ENCODE peak calls at places on chromosomes 6 and 20, in ten cellular contexts. R is endothelial cell; Z is endodermal cell; C is glutamatergic neuron; M is MCF 10A; D is RWPE1; E is CD4-positive, alpha-beta T cell; L is AG04449; V is neural crest cell; O is HFF-Myc. J is an unnamed sample.

GRCh38 chr6:134892362-134892761 is 57.5 kb downstream of the ALDH8A1 start:
- DNase-seq in E (no peak), V (no peak), O (no peak), L (no peak), C (no peak), D (no peak), Z (no peak), M (no peak), R (no peak), J (no peak)

GRCh38 chr20:32980131-32980941 is 23.9 kb downstream of the SUN5 start:
- DNase-seq in E (no peak), M (no peak), V (peak), R (no peak), L (no peak), O (no peak), Z (no peak), C (peak), D (no peak), J (no peak)

GRCh38 chr20:34781250-34781649 is 44.2 kb downstream of the NCOA6 start:
- DNase-seq in R (no peak), O (no peak), L (no peak), C (no peak), M (no peak), V (no peak), Z (no peak), E (no peak), D (no peak), J (no peak)

GRCh38 chr6:153484056-153484455 is 353.0 kb upstream of the RGS17 start:
- DNase-seq in C (no peak), Z (no peak), M (no peak), D (peak), R (no peak), L (no peak), V (no peak), O (no peak), E (no peak), J (no peak)

GRCh38 chr6:165615629-165616028 is 47.4 kb downstream of the PDE10A start:
- DNase-seq in C (no peak), Z (no peak), D (no peak), O (no peak), R (no peak), M (no peak), V (no peak), L (no peak), E (no peak), J (no peak)

GRCh38 chr20:64001607-64002011 is 20.7 kb downstream of the PRPF6 start:
- DNase-seq in L (no peak), R (no peak), V (no peak), C (no peak), D (no peak), Z (no peak), O (no peak), E (no peak), M (peak), J (no peak)

GRCh38 chr6:108707328-108707976 is 140.8 kb upstream of the ARMC2 start:
- DNase-seq in Z (no peak), D (no peak), O (no peak), R (no peak), V (no peak), L (no peak), M (no peak), C (no peak), E (no peak), J (no peak)

GRCh38 chr20:8421981-8422380 is 289.9 kb downstream of the PLCB1 start:
- DNase-seq in E (no peak), C (no peak), V (no peak), L (no peak), D (no peak), Z (no peak), M (no peak), R (no peak), O (no peak), J (no peak)

GRCh38 chr6:130293800-130294199 is 71.0 kb upstream of the SAMD3 start:
- DNase-seq in Z (peak), D (peak), L (peak), O (peak), M (peak), V (peak), C (peak), R (peak), E (no peak), J (no peak)

GRCh38 chr20:25090492-25091429 is 8.8 kb upstream of the VSX1 start:
- DNase-seq in R (no peak), C (no peak), V (no peak), D (no peak), Z (no peak), O (no peak), L (no peak), E (peak), M (no peak), J (no peak)

GRCh38 chr6:152244998-152245630 is 392.0 kb downstream of the SYNE1 start:
- DNase-seq in V (no peak), L (no peak), R (no peak), C (no peak), M (no peak), O (no peak), D (no peak), E (no peak), Z (no peak), J (no peak)

GRCh38 chr6:127972815-127973214 is 72.0 kb upstream of the THEMIS start:
- DNase-seq in D (no peak), C (no peak), L (no peak), R (no peak), Z (no peak), V (no peak), E (no peak), O (no peak), M (no peak), J (no peak)

GRCh38 chr6:34243901-34244884 is 4.6 kb downstream of the SMIM29 start:
- DNase-seq in L (no peak), E (no peak), M (peak), R (no peak), Z (peak), O (peak), D (peak), V (no peak), C (peak), J (no peak)

GRCh38 chr20:41050361-41051019 is 21.9 kb downstream of the TOP1 start:
- DNase-seq in Z (no peak), V (no peak), C (no peak), O (no peak), R (no peak), L (peak), E (no peak), M (no peak), D (no peak), J (no peak)

GRCh38 chr6:32153835-32154513 is at the start of gene PPT2:
- DNase-seq in C (peak), V (peak), M (peak), R (peak), Z (peak), E (peak), D (peak), O (peak), L (peak), J (peak)

GRCh38 chr6:131073577-131073976 is 10.5 kb upstream of the EPB41L2 start:
- DNase-seq in E (no peak), M (no peak), D (no peak), V (no peak), R (no peak), Z (no peak), O (no peak), C (no peak), L (no peak), J (no peak)

GRCh38 chr6:142416179-142416578 is 114.4 kb downstream of the ADGRG6 start:
- DNase-seq in M (peak), V (no peak), E (no peak), Z (no peak), L (peak), R (no peak), C (no peak), D (peak), O (peak), J (no peak)

GRCh38 chr6:166466178-166467122 is 83.7 kb upstream of the MPC1 start:
- DNase-seq in Z (no peak), C (peak), D (peak), L (peak), O (peak), M (no peak), V (no peak), R (no peak), E (no peak), J (no peak)

GRCh38 chr6:75208564-75209431 is 2.9 kb upstream of the COL12A1 start:
- DNase-seq in E (peak), D (peak), C (peak), Z (peak), L (no peak), O (no peak), M (peak), V (peak), R (peak), J (peak)

GRCh38 chr6:154868143-154868594 is 126.9 kb upstream of the TIAM2 start:
- DNase-seq in V (no peak), L (no peak), M (peak), Z (no peak), O (peak), C (no peak), D (peak), R (no peak), E (no peak), J (no peak)

GRCh38 chr6:24721461-24722215 is 2.7 kb upstream of the C6orf62 start:
- DNase-seq in D (no peak), L (peak), O (no peak), C (no peak), E (no peak), V (no peak), R (no peak), M (no peak), Z (no peak), J (no peak)

GRCh38 chr6:24718449-24719124 is 367 bp downstream of the C6orf62 start:
- DNase-seq in O (no peak), E (no peak), D (no peak), M (peak), Z (no peak), R (no peak), V (no peak), C (no peak), L (no peak), J (no peak)

GRCh38 chr6:24720604-24721460 is 1.9 kb upstream of the C6orf62 start:
- DNase-seq in O (peak), L (peak), R (peak), V (peak), M (peak), Z (peak), E (peak), C (peak), D (peak), J (peak)

GRCh38 chr6:24719125-24719931 is at the start of gene C6orf62:
- DNase-seq in O (no peak), M (peak), R (peak), L (no peak), V (no peak), D (peak), Z (peak), E (peak), C (peak), J (no peak)

GRCh38 chr6:24720131-24720603 is 1.2 kb upstream of the C6orf62 start:
- DNase-seq in D (peak), M (peak), L (no peak), V (peak), Z (peak), O (no peak), E (peak), R (peak), C (peak), J (peak)
- TF ChIP-seq CTCF in D (no peak), M (no peak), L (no peak), V (no peak), Z (no peak), O (no peak), E (no peak), R (no peak), C (no peak), J (no peak)

GRCh38 chr6:39128832-39129231 is 13.8 kb upstream of the SAYSD1 start:
- DNase-seq in L (no peak), E (no peak), Z (no peak), R (no peak), M (no peak), D (no peak), C (no peak), O (no peak), V (no peak), J (no peak)
- TF ChIP-seq CTCF in L (no peak), E (no peak), Z (no peak), R (no peak), M (no peak), D (no peak), C (no peak), O (no peak), V (no peak), J (no peak)

GRCh38 chr20:23180451-23180921 is 94.4 kb upstream of the CD93 start:
- DNase-seq in E (no peak), M (no peak), O (no peak), R (no peak), D (no peak), V (no peak), Z (no peak), L (no peak), C (no peak), J (no peak)

GRCh38 chr20:23174821-23175220 is 88.7 kb upstream of the CD93 start:
- DNase-seq in D (no peak), Z (no peak), V (no peak), E (no peak), L (no peak), R (no peak), O (no peak), C (no peak), M (no peak), J (no peak)

GRCh38 chr20:23179766-23180403 is 93.8 kb upstream of the CD93 start:
- DNase-seq in R (no peak), V (no peak), Z (no peak), D (no peak), O (no peak), C (no peak), E (no peak), M (no peak), L (no peak), J (no peak)

GRCh38 chr20:23178806-23179205 is 92.7 kb upstream of the CD93 start:
- DNase-seq in Z (peak), V (no peak), D (no peak), M (no peak), E (no peak), O (no peak), R (peak), L (no peak), C (no peak), J (no peak)
- TF ChIP-seq CTCF in Z (peak), V (no peak), D (no peak), M (no peak), E (no peak), O (peak), R (peak), L (no peak), C (no peak), J (no peak)

DNA sequence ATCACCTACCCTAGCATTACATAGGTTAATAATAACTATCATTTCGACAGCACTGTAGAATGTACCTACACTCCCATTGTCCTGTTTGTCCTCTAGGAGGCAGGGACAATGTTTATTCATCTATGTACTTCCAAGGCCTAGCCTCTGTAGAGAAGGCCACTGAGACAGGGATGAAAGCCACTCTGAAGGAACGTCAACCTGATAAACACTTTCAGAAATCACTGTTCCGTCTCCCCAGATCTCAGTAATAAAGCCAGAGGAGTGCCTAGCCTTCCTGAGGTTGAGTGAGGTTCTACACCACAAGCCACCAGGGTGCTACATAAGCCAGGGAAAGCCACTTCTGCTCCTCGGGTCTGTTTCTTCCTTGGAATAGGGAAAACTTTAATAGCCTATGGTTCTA is 44.8 kb downstream of the POPDC3 start:
- DNase-seq in V (no peak), R (no peak), O (no peak), D (no peak), M (peak), C (no peak), L (no peak), E (no peak), Z (peak), J (no peak)
- TF ChIP-seq CTCF in V (peak), R (no peak), O (no peak), D (no peak), M (peak), C (no peak), L (peak), E (no peak), Z (peak), J (peak)

GRCh38 chr20:6178537-6178936 is 55.7 kb upstream of the FERMT1 start:
- DNase-seq in V (peak), R (peak), M (peak), O (no peak), D (peak), L (no peak), E (no peak), Z (no peak), C (no peak), J (no peak)
- TF ChIP-seq CTCF in V (peak), R (peak), M (peak), O (peak), D (peak), L (peak), E (no peak), Z (peak), C (peak), J (peak)

DNA sequence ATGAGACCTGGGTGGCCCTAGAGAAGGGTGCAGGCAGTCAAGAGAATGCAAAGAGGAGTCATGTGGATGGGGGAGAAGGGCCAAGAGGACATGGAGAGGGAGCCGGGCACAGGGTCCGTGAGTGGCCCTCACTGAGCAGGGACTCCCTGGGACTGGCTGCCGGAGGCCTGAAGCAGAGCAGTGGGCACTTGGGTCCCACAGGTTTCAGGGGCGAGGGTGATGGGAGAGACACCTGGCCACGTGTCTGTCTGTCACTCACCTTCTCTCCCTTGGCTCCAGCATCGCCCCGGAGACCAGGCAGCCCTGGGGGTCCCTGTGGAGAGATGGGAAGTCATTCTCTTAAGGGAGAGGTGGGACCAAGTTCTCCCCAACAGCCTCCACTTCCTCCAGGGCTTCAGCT is 25.5 kb downstream of the COL11A2 start:
- DNase-seq in D (no peak), R (no peak), C (no peak), V (no peak), L (no peak), M (no peak), Z (no peak), O (no peak), E (no peak), J (no peak)
- TF ChIP-seq CTCF in D (no peak), R (no peak), C (no peak), V (no peak), L (no peak), M (no peak), Z (no peak), O (no peak), E (no peak), J (no peak)

GRCh38 chr6:30238178-30238795 is 25.1 kb upstream of the TRIM26 start:
- DNase-seq in M (peak), V (no peak), D (no peak), R (no peak), C (no peak), Z (peak), O (no peak), L (no peak), E (peak), J (no peak)
- TF ChIP-seq CTCF in M (peak), V (peak), D (no peak), R (no peak), C (no peak), Z (peak), O (peak), L (peak), E (peak), J (peak)

DNA sequence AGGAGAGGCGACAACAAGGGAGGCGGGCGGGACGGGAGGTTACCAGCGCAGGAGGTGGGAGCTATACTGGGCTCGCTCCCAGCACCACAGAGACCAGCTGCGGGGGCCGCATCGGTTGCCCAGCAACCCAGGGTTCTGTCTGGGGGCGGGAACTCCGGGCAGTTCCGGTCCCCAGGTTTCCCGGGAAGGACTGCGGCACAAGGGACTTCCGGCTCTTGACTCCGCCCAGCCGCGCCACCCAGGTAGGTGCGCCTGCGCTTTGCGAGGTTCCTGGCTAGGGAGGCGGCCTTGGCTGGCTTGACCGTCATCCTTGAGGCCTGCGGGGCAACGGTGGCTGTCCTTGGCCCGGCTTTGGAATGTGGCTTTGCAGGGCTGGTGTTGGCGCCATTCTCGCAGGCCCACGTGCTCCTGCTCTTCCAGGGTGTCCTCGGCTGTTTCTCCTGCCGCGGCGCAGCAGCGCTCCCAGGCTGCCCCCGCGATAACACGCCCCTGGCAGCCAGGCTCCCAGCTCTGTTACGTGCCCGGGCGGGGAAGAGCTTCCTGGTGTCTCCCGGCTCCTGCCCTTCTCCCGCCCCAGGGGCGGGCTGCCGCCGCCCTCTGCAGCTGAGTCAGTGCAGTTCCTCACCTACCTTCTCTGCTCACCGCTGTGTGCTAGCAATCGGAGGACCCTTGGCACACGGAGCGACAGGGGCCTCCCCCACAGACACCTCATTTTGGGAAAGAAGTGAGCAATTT is at the start of gene RSPH3:
- DNase-seq in R (peak), L (peak), C (peak), Z (peak), M (peak), V (peak), D (peak), O (peak), E (peak), J (peak)
- TF ChIP-seq CTCF in R (no peak), L (peak), C (no peak), Z (peak), M (no peak), V (no peak), D (peak), O (peak), E (no peak), J (peak)

DNA sequence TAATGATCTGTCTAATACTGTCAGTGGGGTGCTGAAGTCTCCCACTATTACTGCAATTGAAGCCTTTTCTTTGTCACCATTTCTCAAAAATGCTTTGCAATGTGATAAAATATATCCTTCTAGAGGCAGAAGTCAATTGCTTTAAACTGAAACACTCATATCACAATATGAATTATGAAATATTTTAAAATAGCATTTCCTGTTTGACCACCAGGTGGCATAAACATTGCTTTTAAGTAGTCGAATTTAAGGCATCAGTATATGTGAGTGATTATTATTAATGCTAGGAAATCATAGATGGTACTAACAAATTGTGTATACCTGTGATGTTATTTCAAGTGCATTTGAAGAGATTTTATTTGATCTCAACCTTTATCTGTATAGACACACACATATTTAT is 87.5 kb downstream of the MEI4 start:
- DNase-seq in E (no peak), L (no peak), M (peak), O (no peak), Z (no peak), V (no peak), D (peak), R (no peak), C (no peak), J (no peak)
- TF ChIP-seq CTCF in E (peak), L (peak), M (peak), O (no peak), Z (peak), V (peak), D (peak), R (peak), C (peak), J (peak)

GRCh38 chr20:47035191-47035590 is 140.5 kb downstream of the EYA2 start:
- DNase-seq in L (no peak), Z (no peak), V (peak), O (no peak), D (no peak), R (no peak), C (no peak), E (no peak), M (no peak), J (no peak)
- TF ChIP-seq CTCF in L (no peak), Z (no peak), V (no peak), O (no peak), D (no peak), R (no peak), C (no peak), E (no peak), M (no peak), J (no peak)